ENCODE peak calls at places on chromosomes 2 and 18, in seven cellular contexts. K is CD4-positive, alpha-beta T cell; V is HCT116; P is IMR-90; F is astrocyte; H is OCI-LY7; Y is SJSA1. L is an unnamed sample.

GRCh38 chr2:186274936-186275575 is 211.0 kb upstream of the ZC3H15 start:
- DNase-seq in K (no peak), V (no peak), P (peak), F (peak), H (no peak), Y (peak), L (no peak)

GRCh38 chr2:108330971-108331370 is 42.3 kb downstream of the SULT1C2 start:
- DNase-seq in K (no peak), V (no peak), P (no peak), F (no peak), H (no peak), Y (no peak), L (no peak)

GRCh38 chr18:24447961-24448360 is 12.5 kb upstream of the HRH4 start:
- DNase-seq in K (no peak), V (no peak), P (no peak), F (no peak), H (no peak), Y (no peak), L (no peak)

GRCh38 chr2:85334933-85335332 is 7.1 kb upstream of the TGOLN2 start:
- DNase-seq in K (no peak), V (no peak), P (no peak), F (no peak), H (no peak), Y (no peak), L (no peak)

GRCh38 chr2:150806336-150806735 is 318.9 kb upstream of the RND3 start:
- DNase-seq in K (no peak), V (no peak), P (peak), F (peak), H (no peak), Y (no peak), L (no peak)

GRCh38 chr2:189086710-189087109 is 92.9 kb downstream of the COL5A2 start:
- DNase-seq in K (no peak), V (no peak), P (peak), F (peak), H (no peak), Y (peak), L (no peak)

GRCh38 chr18:36481935-36482334 is 184.4 kb downstream of the FHOD3 start:
- DNase-seq in K (no peak), V (no peak), P (no peak), F (no peak), H (no peak), Y (no peak), L (no peak)

GRCh38 chr2:102187191-102188150 is 648 bp downstream of the IL1RL2 start:
- DNase-seq in K (peak), V (no peak), P (peak), F (peak), H (no peak), Y (no peak), L (no peak)

GRCh38 chr2:218046234-218046633 is 22.8 kb upstream of the RUFY4 start:
- DNase-seq in K (no peak), V (no peak), P (no peak), F (no peak), H (peak), Y (no peak), L (no peak)

GRCh38 chr2:1750935-1751767 is 6.8 kb upstream of the PXDN start:
- DNase-seq in K (peak), V (peak), P (peak), F (peak), H (peak), Y (peak), L (no peak)

GRCh38 chr2:1731963-1732768 is 12.1 kb downstream of the PXDN start:
- DNase-seq in K (no peak), V (no peak), P (peak), F (peak), H (no peak), Y (no peak), L (no peak)

GRCh38 chr2:211157211-211157610 is 600.8 kb downstream of the CPS1 start:
- DNase-seq in K (no peak), V (no peak), P (no peak), F (peak), H (no peak), Y (no peak), L (no peak)

GRCh38 chr2:130873700-130874346 is 37.1 kb downstream of the ARHGEF4 start:
- DNase-seq in K (peak), V (peak), P (peak), F (peak), H (peak), Y (peak), L (peak)

GRCh38 chr2:169112841-169113240 is 43.5 kb downstream of the DHRS9 start:
- DNase-seq in K (no peak), V (no peak), P (no peak), F (no peak), H (no peak), Y (no peak), L (no peak)

GRCh38 chr2:169119117-169119770 is 49.9 kb downstream of the DHRS9 start:
- DNase-seq in K (no peak), V (no peak), P (no peak), F (peak), H (no peak), Y (no peak), L (no peak)

GRCh38 chr2:169116993-169117392 is 47.6 kb downstream of the DHRS9 start:
- DNase-seq in K (no peak), V (no peak), P (no peak), F (no peak), H (no peak), Y (no peak), L (no peak)

GRCh38 chr2:169118060-169118459 is 48.7 kb downstream of the DHRS9 start:
- DNase-seq in K (no peak), V (no peak), P (no peak), F (no peak), H (no peak), Y (no peak), L (no peak)

GRCh38 chr2:169116307-169116706 is 46.9 kb downstream of the DHRS9 start:
- DNase-seq in K (no peak), V (no peak), P (no peak), F (no peak), H (no peak), Y (no peak), L (no peak)
- H3K27ac ChIP-seq in K (no peak), V (no peak), P (no peak), F (no peak), H (no peak), Y (no peak), L (no peak)

GRCh38 chr2:226115832-226116200 is 683.8 kb downstream of the IRS1 start:
- DNase-seq in K (no peak), V (no peak), P (no peak), F (peak), H (no peak), Y (peak), L (no peak)

GRCh38 chr2:226116346-226116745 is 683.3 kb downstream of the IRS1 start:
- DNase-seq in K (no peak), V (no peak), P (no peak), F (no peak), H (no peak), Y (no peak), L (no peak)

GRCh38 chr2:226117506-226118065 is 682.0 kb downstream of the IRS1 start:
- DNase-seq in K (no peak), V (no peak), P (peak), F (peak), H (no peak), Y (no peak), L (no peak)

GRCh38 chr2:226121339-226121738 is 678.3 kb downstream of the IRS1 start:
- DNase-seq in K (no peak), V (no peak), P (peak), F (no peak), H (no peak), Y (no peak), L (no peak)

DNA sequence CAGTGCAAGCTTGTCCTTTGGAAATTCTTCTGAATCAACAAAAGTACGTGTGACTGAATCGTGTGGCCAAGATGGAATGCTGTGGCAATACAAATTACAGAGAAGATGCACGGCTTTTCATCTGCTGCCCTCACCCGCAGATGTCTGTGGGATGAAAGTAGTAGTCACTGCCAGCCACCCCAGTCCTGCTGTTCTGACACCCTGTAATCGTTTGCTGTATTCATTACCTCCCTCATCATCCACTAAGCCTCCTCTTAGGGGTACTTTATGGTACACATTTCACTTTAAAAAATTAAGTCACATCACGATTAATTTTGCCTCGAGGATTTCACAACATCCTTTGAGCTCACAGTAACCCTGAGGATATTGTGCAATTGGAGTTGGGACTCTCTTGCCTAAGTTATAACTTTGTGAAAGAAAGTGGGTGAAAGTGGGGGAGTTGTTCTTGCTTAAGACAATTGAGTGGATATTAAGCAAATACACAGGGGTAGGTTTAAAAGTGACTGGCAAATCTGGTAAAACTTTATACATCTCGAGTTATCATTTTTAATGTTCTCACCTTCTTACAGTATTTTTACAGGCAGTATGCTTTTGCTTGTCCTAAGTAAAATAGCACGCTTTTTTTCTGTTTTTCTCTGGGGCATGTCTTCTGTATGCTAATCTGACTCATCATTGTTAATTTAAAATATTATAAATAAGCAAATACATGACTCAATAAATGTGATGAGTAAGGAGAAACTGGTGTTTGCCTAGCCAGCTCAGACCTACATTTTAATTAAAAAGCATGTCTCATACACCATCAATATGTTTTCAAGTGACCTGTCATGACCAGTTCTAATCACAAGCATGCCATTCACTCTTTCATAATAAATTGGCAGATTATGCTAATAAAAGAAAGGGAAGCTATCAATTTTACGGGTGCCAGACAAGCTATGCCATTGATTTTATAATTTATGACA is 680.9 kb downstream of the IRS1 start:
- DNase-seq in K (no peak), V (peak), P (peak), F (peak), H (no peak), Y (peak), L (no peak)
- H3K27ac ChIP-seq in K (no peak), V (peak), P (peak), F (peak), H (no peak), Y (peak), L (no peak)

GRCh38 chr2:174120346-174120745 is 128.0 kb downstream of the OLA1 start:
- DNase-seq in K (no peak), V (peak), P (peak), F (peak), H (no peak), Y (no peak), L (no peak)

GRCh38 chr2:174121178-174121577 is 127.2 kb downstream of the OLA1 start:
- DNase-seq in K (no peak), V (peak), P (no peak), F (no peak), H (no peak), Y (no peak), L (no peak)

GRCh38 chr2:174122185-174122584 is 126.1 kb downstream of the OLA1 start:
- DNase-seq in K (no peak), V (no peak), P (peak), F (peak), H (no peak), Y (no peak), L (no peak)

GRCh38 chr2:174121612-174122011 is 126.7 kb downstream of the OLA1 start:
- DNase-seq in K (no peak), V (peak), P (no peak), F (no peak), H (no peak), Y (no peak), L (no peak)

GRCh38 chr2:174117951-174118930 is 130.1 kb downstream of the OLA1 start:
- DNase-seq in K (no peak), V (peak), P (peak), F (peak), H (no peak), Y (peak), L (no peak)
- H3K27ac ChIP-seq in K (no peak), V (peak), P (peak), F (peak), H (no peak), Y (peak), L (no peak)

GRCh38 chr2:239355139-239355538 is 45.7 kb downstream of the HDAC4 start:
- DNase-seq in K (no peak), V (no peak), P (peak), F (peak), H (no peak), Y (no peak), L (no peak)
- H3K27ac ChIP-seq in K (no peak), V (no peak), P (no peak), F (no peak), H (no peak), Y (no peak), L (no peak)

GRCh38 chr18:54717673-54718435 is 110.4 kb upstream of the RAB27B start:
- DNase-seq in K (peak), V (no peak), P (no peak), F (peak), H (peak), Y (no peak), L (peak)
- H3K27ac ChIP-seq in K (no peak), V (no peak), P (no peak), F (no peak), H (no peak), Y (no peak), L (no peak)

DNA sequence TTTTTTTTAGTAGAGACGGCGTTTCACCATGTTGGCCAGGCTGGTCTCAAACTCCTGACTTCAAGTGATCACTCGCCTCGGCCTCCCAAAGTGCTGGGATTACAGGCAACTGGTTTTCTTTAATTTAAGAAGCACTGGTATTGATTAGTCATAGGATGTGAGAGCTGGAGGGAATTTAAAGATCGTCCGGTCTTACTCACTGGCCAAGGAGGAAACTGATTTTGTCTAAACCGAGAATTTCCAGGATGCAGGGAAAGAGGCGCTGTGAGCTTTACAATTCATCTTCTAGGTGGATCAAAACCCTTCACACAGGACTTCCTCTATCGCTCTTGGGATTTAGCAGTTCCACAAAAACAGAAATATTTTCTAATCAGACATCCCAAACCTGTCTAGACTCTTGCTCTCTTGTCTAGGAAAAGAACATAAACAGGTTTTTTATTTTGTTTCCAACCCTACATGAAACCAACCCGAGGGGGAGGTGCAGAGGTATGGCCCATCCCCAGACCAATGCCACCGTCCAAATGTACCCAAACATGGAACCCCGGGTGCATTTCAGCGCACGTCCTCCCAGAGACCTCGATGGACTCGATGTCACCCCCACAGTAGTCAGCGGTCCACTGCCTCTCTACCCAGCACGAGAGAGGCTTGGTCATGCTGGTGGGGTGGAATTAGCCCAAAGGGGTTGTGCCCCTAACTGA is 12.5 kb upstream of the TUBB6 start:
- DNase-seq in K (no peak), V (no peak), P (peak), F (peak), H (no peak), Y (no peak), L (no peak)
- H3K27ac ChIP-seq in K (no peak), V (no peak), P (no peak), F (peak), H (no peak), Y (peak), L (no peak)

DNA sequence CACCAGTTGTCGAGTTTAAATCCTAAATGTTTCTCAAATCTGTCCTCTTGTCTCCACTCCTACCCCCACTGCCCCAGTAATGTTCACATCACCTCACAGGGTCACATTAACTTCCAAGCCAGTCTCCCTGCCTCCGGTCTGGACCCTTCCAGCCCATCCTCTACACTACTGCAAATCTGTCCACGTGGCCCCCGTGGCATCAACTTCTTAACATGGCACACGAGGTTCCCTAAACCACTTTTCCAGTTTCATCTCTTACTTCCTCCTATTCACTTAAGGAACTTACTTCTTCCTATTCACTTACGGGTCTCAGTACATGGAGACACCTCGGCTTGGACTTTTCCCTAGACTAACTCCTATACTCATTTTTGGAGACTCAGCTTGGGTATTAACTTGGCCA is 27.0 kb downstream of the MRPL33 start:
- DNase-seq in K (no peak), V (no peak), P (no peak), F (no peak), H (no peak), Y (peak), L (no peak)
- H3K27ac ChIP-seq in K (no peak), V (peak), P (peak), F (peak), H (no peak), Y (peak), L (no peak)

GRCh38 chr2:226623587-226624368 is 175.8 kb downstream of the IRS1 start:
- DNase-seq in K (no peak), V (no peak), P (no peak), F (peak), H (no peak), Y (no peak), L (no peak)
- H3K27ac ChIP-seq in K (no peak), V (peak), P (no peak), F (no peak), H (no peak), Y (no peak), L (no peak)

L was measured in caudate nucleus.